ENCODE peak calls at places on chromosomes 16 and 17, in seven cellular contexts. O is brain microvascular endothelial cell, F is gastrocnemius medialis, V is coronary artery, N is lung, Y is RWPE1, L is foreskin keratinocyte. J is an unnamed sample.

GRCh38 chr16:68096491-68096890 is 11.3 kb downstream of the NFATC3 start:
- DNase-seq in O (no peak), F (no peak), V (no peak), N (no peak), Y (no peak), L (no peak), J (no peak)

GRCh38 chr17:835263-835662 is 53.1 kb downstream of the MRM3 start:
- DNase-seq in O (peak; percentile 98), F (peak; percentile 52), V (no peak), N (no peak), Y (no peak), L (no peak), J (no peak)

GRCh38 chr17:59845595-59846390 is 47.0 kb downstream of the TUBD1 start:
- DNase-seq in O (peak; percentile 75), F (peak; percentile 68), V (no peak), N (peak; percentile 65), Y (peak; percentile 59), L (peak; percentile 98), J (peak; percentile 99)

GRCh38 chr17:1710807-1711553 is 803 bp upstream of the TLCD2 start:
- DNase-seq in O (no peak), F (no peak), V (no peak), N (no peak), Y (no peak), L (no peak), J (no peak)

GRCh38 chr17:11511696-11512095 is 86.6 kb upstream of the DNAH9 start:
- DNase-seq in O (no peak), F (no peak), V (no peak), N (no peak), Y (no peak), L (no peak), J (no peak)

GRCh38 chr16:68131813-68132706 is 46.9 kb downstream of the NFATC3 start:
- DNase-seq in O (no peak), F (no peak), V (no peak), N (no peak), Y (no peak), L (no peak), J (no peak)

GRCh38 chr17:57312242-57312641 is 55.9 kb downstream of the MSI2 start:
- DNase-seq in O (no peak), F (no peak), V (no peak), N (no peak), Y (no peak), L (no peak), J (no peak)

GRCh38 chr17:76119409-76120371 is 16.1 kb upstream of the EXOC7 start:
- DNase-seq in O (no peak), F (no peak), V (no peak), N (no peak), Y (no peak), L (no peak), J (no peak)

GRCh38 chr17:72349011-72349410 is 228.2 kb downstream of the SOX9 start:
- DNase-seq in O (no peak), F (no peak), V (no peak), N (no peak), Y (no peak), L (peak; percentile 29), J (no peak)

GRCh38 chr16:1341495-1342388 is 8.3 kb downstream of the BAIAP3 start:
- DNase-seq in O (no peak), F (no peak), V (no peak), N (no peak), Y (no peak), L (no peak), J (no peak)

GRCh38 chr17:10119203-10120112 is 78.9 kb downstream of the GAS7 start:
- DNase-seq in O (no peak), F (no peak), V (no peak), N (peak; percentile 79), Y (peak; percentile 79), L (peak; percentile 75), J (peak; percentile 77)

GRCh38 chr16:12087901-12088364 is 111.4 kb downstream of the SNX29 start:
- DNase-seq in O (no peak), F (no peak), V (no peak), N (no peak), Y (no peak), L (no peak), J (no peak)

GRCh38 chr16:11603331-11603750 is 16.6 kb upstream of the LITAF start:
- DNase-seq in O (no peak), F (no peak), V (no peak), N (no peak), Y (no peak), L (no peak), J (no peak)

GRCh38 chr16:84177740-84178070 is 9.2 kb downstream of the TAF1C start:
- DNase-seq in O (peak; percentile 43), F (no peak), V (no peak), N (no peak), Y (peak; percentile 46), L (no peak), J (no peak)

GRCh38 chr17:21239680-21240374 is 13.4 kb downstream of the NATD1 start:
- DNase-seq in O (peak; percentile 15), F (no peak), V (no peak), N (no peak), Y (peak; percentile 41), L (no peak), J (no peak)

GRCh38 chr16:27729516-27730304 is 179.8 kb downstream of the KATNIP start:
- DNase-seq in O (no peak), F (no peak), V (no peak), N (peak; percentile 32), Y (no peak), L (peak; percentile 38), J (no peak)

GRCh38 chr17:29077320-29077719 is 34.4 kb downstream of the PIPOX start:
- DNase-seq in O (no peak), F (no peak), V (no peak), N (no peak), Y (no peak), L (no peak), J (no peak)

GRCh38 chr17:29076722-29077121 is 33.8 kb downstream of the PIPOX start:
- DNase-seq in O (no peak), F (no peak), V (no peak), N (no peak), Y (no peak), L (no peak), J (no peak)

GRCh38 chr17:29079433-29079832 is 36.5 kb downstream of the PIPOX start:
- DNase-seq in O (no peak), F (no peak), V (no peak), N (no peak), Y (no peak), L (no peak), J (no peak)

GRCh38 chr17:29079887-29080286 is 36.9 kb downstream of the PIPOX start:
- DNase-seq in O (no peak), F (no peak), V (no peak), N (no peak), Y (no peak), L (no peak), J (no peak)

GRCh38 chr17:29078183-29079045 is 35.5 kb downstream of the PIPOX start:
- DNase-seq in O (no peak), F (no peak), V (no peak), N (no peak), Y (no peak), L (no peak), J (no peak)
- H3K27ac ChIP-seq in O (no peak overlapping the region), F (no peak overlapping the region), V (no peak overlapping the region), N (no peak overlapping the region), Y (no peak overlapping the region), L (no peak overlapping the region), J (no peak overlapping the region)

GRCh38 chr17:28578246-28579195 is 1.8 kb upstream of the ALDOC start:
- DNase-seq in O (no peak), F (no peak), V (peak; percentile 53), N (no peak), Y (no peak), L (no peak), J (no peak)

GRCh38 chr17:28577466-28577824 is 750 bp upstream of the ALDOC start:
- DNase-seq in O (no peak), F (no peak), V (no peak), N (no peak), Y (peak; percentile 4), L (no peak), J (no peak)

GRCh38 chr17:28580925-28581324 is 4.2 kb upstream of the ALDOC start:
- DNase-seq in O (no peak), F (no peak), V (no peak), N (no peak), Y (no peak), L (no peak), J (no peak)

GRCh38 chr17:28576758-28577465 is at the start of gene ALDOC:
- DNase-seq in O (peak; percentile 87), F (peak; percentile 87), V (peak; percentile 93), N (peak; percentile 97), Y (peak; percentile 99), L (peak; percentile 77), J (peak; percentile 69)

DNA sequence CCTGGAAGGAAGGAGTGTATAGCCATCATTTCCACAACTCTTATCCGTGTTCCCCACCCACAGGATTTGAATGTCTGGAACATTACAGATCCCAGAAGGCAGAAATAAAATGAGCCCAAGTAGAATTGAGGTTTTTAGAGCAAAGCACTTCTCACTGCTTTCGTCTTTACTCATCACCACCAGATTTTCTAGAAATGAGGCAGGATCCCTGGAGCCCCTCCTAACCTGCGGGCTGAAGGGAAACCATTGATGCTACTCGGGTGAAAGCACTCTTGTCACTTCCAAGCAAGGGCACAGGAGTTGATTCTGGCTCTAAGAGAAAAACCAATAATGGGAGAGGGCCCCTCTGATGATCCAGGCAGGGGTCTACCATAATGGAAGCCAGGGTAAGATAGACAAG is 2.8 kb upstream of the ALDOC start:
- DNase-seq in O (no peak), F (no peak), V (no peak), N (no peak), Y (no peak), L (no peak), J (no peak)
- H3K27ac ChIP-seq in O (no peak overlapping the region), F (no peak overlapping the region), V (no peak overlapping the region), N (no peak overlapping the region), Y (no peak overlapping the region), L (no peak overlapping the region), J (no peak overlapping the region)

DNA sequence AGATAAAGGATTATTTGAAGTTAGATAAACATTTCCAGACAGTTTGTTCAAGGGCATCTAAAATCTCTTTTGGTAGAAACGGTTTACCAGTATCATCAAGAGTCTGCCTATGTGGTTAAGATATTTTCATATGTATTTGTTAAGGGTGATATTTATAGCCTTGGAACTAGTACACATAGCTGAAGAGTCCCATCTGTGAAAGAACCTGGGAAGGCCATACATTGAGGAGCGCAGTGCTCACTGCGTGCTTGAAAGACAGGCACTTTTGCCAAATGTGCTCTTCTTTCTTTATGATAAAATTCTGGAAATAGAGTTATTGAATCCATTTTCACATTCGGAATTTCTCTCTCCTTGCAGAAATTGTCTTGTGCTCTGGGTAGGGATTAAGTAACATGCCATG is 7.7 kb downstream of the IGSF6 start:
- DNase-seq in O (no peak), F (no peak), V (no peak), N (no peak), Y (no peak), L (no peak), J (no peak)
- H3K27ac ChIP-seq in O (no peak overlapping the region), F (peak overlapping the region; percentile 41), V (no peak overlapping the region), N (no peak overlapping the region), Y (no peak overlapping the region), L (no peak overlapping the region), J (no peak overlapping the region)

DNA sequence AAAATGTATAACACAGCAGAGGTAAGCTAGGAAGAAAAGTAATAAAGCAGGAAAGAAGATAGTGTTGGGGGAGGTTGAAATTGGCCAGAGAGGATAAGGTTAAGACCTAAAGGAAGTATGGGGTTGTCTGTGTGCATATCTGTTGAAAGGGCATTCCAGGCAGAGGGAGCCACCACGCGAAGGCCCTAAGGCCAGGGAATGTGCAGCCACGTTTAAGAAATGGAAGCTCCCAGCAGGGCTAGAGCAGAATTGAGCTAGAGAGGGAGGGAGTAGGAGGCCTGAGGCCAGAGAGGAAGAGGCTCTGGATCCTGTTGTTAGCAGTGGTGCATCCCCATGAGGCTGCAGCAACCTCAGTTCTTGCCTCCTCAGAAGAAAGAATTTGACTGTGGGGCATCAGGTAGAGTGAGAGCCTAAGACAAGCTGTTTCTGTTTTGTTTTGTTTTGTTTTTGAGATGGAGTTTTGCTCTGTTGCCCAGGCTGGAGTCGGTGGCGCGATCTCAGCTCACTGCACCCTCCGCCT is 59.0 kb upstream of the CACNG5 start:
- DNase-seq in O (no peak), F (no peak), V (no peak), N (no peak), Y (no peak), L (no peak), J (no peak)
- H3K27ac ChIP-seq in O (no peak overlapping the region), F (no peak overlapping the region), V (no peak overlapping the region), N (no peak overlapping the region), Y (no peak overlapping the region), L (no peak overlapping the region), J (no peak overlapping the region)